ENCODE peak calls at places on chromosome 17, in four cellular contexts. N is mammary epithelial cell, O is astrocyte, X is fibroblast of lung. W is an unnamed sample.

GRCh38 chr17:66405836-66406679 is 103.6 kb downstream of the PRKCA start:
- DNase-seq in N (no peak), O (no peak), X (peak), W (no peak)

GRCh38 chr17:61402978-61403845 is 3.6 kb downstream of the TBX2 start:
- DNase-seq in N (no peak), O (no peak), X (peak), W (no peak)

GRCh38 chr17:74410001-74410443 is 21.9 kb upstream of the GPRC5C start:
- DNase-seq in N (no peak), O (no peak), X (no peak), W (no peak)

GRCh38 chr17:82242977-82243647 is 14.3 kb downstream of the SLC16A3 start:
- DNase-seq in N (peak), O (peak), X (peak), W (peak)

GRCh38 chr17:66386789-66387351 is 84.5 kb downstream of the PRKCA start:
- DNase-seq in N (peak), O (peak), X (no peak), W (no peak)

GRCh38 chr17:79627766-79628690 is 17.2 kb upstream of the RBFOX3 start:
- DNase-seq in N (no peak), O (no peak), X (no peak), W (no peak)

GRCh38 chr17:82356845-82357355 is 2.1 kb upstream of the TEX19 start:
- DNase-seq in N (no peak), O (no peak), X (no peak), W (no peak)

GRCh38 chr17:3770471-3770870 is 30.5 kb downstream of the ITGAE start:
- DNase-seq in N (no peak), O (no peak), X (no peak), W (no peak)

GRCh38 chr17:12584727-12585126 is 81.0 kb upstream of the MYOCD start:
- DNase-seq in N (no peak), O (no peak), X (no peak), W (no peak)

GRCh38 chr17:80608326-80608725 is 63.7 kb downstream of the RPTOR start:
- DNase-seq in N (no peak), O (no peak), X (no peak), W (no peak)

GRCh38 chr17:9904277-9905077 is 594 bp downstream of the RCVRN start:
- DNase-seq in N (no peak), O (no peak), X (no peak), W (no peak)

GRCh38 chr17:78653382-78653781 is 76.2 kb upstream of the DNAH17 start:
- DNase-seq in N (peak), O (peak), X (peak), W (peak)

GRCh38 chr17:59513934-59514841 is 51.2 kb upstream of the DHX40 start:
- DNase-seq in N (peak), O (peak), X (peak), W (peak)

GRCh38 chr17:6748617-6749016 is 7.2 kb upstream of the XAF1 start:
- DNase-seq in N (no peak), O (no peak), X (no peak), W (no peak)

GRCh38 chr17:81147701-81148100 is 17.6 kb upstream of the PVALEF start:
- DNase-seq in N (no peak), O (no peak), X (no peak), W (no peak)

GRCh38 chr17:58092797-58093385 is 9.7 kb downstream of the DYNLL2 start:
- DNase-seq in N (peak), O (no peak), X (no peak), W (no peak)

GRCh38 chr17:5078106-5079028 is at the start of gene ZFP3:
- DNase-seq in N (peak), O (peak), X (peak), W (peak)

GRCh38 chr17:78130080-78130438 is 512 bp upstream of the TMC8 start:
- DNase-seq in N (no peak), O (no peak), X (no peak), W (no peak)

GRCh38 chr17:40514013-40514875 is 12.8 kb upstream of the TNS4 start:
- DNase-seq in N (no peak), O (no peak), X (no peak), W (no peak)

GRCh38 chr17:57387575-57387974 is 131.3 kb downstream of the MSI2 start:
- DNase-seq in N (no peak), O (no peak), X (no peak), W (no peak)

GRCh38 chr17:45394913-45395568 is 37.6 kb downstream of the ARHGAP27 start:
- DNase-seq in N (peak), O (peak), X (peak), W (peak)

GRCh38 chr17:2202996-2203575 is 100.5 kb downstream of the SMG6 start:
- DNase-seq in N (no peak), O (no peak), X (no peak), W (no peak)

GRCh38 chr17:57755479-57756070 is 10.5 kb upstream of the CCDC182 start:
- DNase-seq in N (no peak), O (no peak), X (no peak), W (no peak)

GRCh38 chr17:69357701-69358100 is 30.8 kb upstream of the ABCA5 start:
- DNase-seq in N (peak), O (no peak), X (peak), W (no peak)

GRCh38 chr17:65583921-65584603 is 22.6 kb upstream of the AXIN2 start:
- DNase-seq in N (no peak), O (no peak), X (no peak), W (no peak)

GRCh38 chr17:27533874-27534815 is 77.9 kb downstream of the KSR1 start:
- DNase-seq in N (peak), O (peak), X (peak), W (peak)

GRCh38 chr17:80018917-80019651 is 16.6 kb downstream of the TBC1D16 start:
- DNase-seq in N (no peak), O (no peak), X (peak), W (peak)

GRCh38 chr17:18960803-18961511 is 9.0 kb downstream of the SLC5A10 start:
- DNase-seq in N (peak), O (no peak), X (peak), W (peak)

GRCh38 chr17:58667934-58668597 is 23.8 kb downstream of the TEX14 start:
- DNase-seq in N (peak), O (no peak), X (no peak), W (peak)

DNA sequence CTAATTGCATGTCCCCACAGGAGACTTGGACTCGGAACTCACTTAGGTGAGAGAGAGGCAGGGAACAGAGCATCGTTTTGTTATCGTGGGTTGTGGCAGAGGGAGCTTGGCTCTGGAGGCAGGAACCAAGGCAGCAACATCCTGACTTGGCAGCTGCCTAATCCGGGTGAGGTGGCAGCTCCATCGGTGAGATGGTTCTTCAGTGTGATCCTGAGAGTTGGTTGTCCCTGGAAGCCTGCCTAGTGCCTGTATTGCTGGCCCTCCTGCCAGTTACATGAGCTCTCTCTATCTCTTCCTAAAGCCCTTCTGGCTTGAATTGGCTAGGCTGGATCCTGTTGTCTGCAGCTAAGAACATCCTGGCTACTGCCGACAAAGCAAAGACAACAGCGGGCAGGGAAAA is 19.9 kb upstream of the SEC14L1 start:
- DNase-seq in N (no peak), O (no peak), X (no peak), W (peak)
- H2AFZ ChIP-seq in N (peak), O (peak), X (no peak), W (peak)

GRCh38 chr17:42088736-42089135 is 9.5 kb downstream of the ZNF385C start:
- DNase-seq in N (no peak), O (no peak), X (no peak), W (no peak)
- H2AFZ ChIP-seq in N (peak), O (no peak), X (no peak), W (no peak)

GRCh38 chr17:44333371-44333770 is 8.7 kb upstream of the SLC25A39 start:
- DNase-seq in N (no peak), O (no peak), X (no peak), W (no peak)

GRCh38 chr17:44331249-44331760 is 6.7 kb upstream of the SLC25A39 start:
- DNase-seq in N (peak), O (peak), X (peak), W (peak)

GRCh38 chr17:44335515-44336356 is 9.4 kb upstream of the GRN start:
- DNase-seq in N (no peak), O (no peak), X (no peak), W (no peak)

DNA sequence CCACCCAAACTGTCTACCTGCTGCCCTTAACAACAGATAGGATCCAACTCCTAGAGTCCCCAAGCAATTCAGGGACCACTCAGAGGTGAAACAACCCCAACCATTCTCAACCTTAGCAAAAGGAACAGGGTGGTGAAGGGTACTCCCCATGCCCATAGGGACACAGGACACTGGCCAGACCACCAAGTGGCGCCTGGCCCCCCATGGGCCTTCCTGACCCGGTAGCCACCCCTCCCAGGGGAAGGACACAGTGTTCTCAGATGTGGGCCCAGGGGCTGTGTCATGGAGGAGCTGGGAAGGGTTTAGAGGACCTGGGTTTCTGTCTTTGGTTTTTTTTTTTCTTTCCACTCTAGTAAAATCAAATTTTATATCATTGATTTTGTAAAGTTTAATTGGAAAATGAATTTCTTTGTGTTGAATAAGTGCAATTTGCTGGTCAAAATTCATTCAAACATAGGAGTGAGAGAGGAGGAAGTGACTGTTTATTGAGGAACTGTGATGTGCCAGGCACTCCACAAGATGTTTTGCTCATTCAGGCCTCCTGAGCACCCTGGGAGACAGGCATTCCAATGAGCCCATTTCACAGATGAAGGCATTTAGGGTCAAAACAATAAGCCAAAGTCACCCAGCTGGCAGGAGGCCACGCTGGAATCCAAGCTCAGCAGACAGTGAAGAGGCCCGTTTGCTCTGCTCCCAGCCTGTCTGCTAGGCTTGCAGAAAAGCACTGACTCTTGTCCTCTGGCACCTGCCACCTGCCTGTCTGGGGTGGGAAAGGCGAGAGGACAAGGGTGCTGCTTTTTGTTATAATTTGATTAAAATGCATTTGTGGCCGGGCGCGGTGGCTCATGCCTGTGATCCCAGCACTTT is 9.9 kb upstream of the SLC25A39 start:
- DNase-seq in N (no peak), O (no peak), X (no peak), W (no peak)
- H2AFZ ChIP-seq in N (no peak), O (no peak), X (no peak), W (no peak)

GRCh38 chr17:39222151-39222550 is 3.6 kb downstream of the STAC2 start:
- DNase-seq in N (no peak), O (no peak), X (no peak), W (no peak)

GRCh38 chr17:39217734-39218369 is 7.9 kb downstream of the STAC2 start:
- DNase-seq in N (no peak), O (no peak), X (no peak), W (no peak)

GRCh38 chr17:39221572-39221971 is 4.2 kb downstream of the STAC2 start:
- DNase-seq in N (no peak), O (no peak), X (no peak), W (no peak)

GRCh38 chr17:39219647-39220154 is 6.0 kb downstream of the STAC2 start:
- DNase-seq in N (no peak), O (no peak), X (no peak), W (no peak)

DNA sequence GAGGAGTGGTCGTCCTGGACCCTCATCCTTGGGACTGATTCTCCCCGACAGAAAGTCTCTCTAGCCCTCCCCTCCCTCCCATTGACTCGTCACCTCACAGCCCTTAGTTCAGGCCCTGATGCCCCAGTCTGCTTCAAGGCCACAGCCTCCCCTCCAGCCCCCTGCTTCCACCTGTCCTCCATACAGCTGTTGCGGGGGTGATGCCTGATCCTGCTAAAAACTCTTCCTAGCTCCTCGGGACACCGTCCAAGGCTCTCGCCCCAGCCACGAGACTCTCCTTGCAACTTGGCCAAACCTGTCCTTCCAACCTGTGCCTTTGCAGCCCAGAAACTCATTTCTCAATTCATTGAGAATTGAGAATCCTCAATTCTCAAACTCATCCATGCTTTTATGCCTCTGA is 6.8 kb downstream of the STAC2 start:
- DNase-seq in N (no peak), O (no peak), X (no peak), W (no peak)
- H2AFZ ChIP-seq in N (no peak), O (no peak), X (no peak), W (no peak)

GRCh38 chr17:72719206-72719581 is 373.3 kb downstream of the SLC39A11 start:
- DNase-seq in N (no peak), O (no peak), X (no peak), W (no peak)
- H2AFZ ChIP-seq in N (no peak), O (peak), X (no peak), W (no peak)

DNA sequence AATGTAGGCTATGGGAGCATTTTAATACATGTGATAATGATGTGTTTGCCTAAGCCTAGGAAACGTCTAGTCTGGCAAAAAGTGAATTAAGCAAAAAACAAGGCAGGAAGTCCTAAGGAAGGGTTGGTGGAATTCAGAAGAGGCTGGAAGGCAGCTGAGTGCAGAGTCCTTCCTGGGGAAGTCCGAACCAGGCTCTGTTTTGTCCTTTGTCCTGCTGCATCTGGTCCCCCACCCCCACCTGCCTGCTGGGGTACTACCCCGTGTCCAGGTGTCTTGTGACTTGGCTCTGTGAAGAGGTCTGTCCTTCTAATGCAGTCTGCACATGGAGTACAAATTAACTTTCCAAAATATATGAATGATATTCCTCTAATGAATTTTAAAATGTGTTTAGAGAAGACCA is 1.6 kb upstream of the MYH10 start:
- DNase-seq in N (no peak), O (no peak), X (no peak), W (no peak)
- H2AFZ ChIP-seq in N (no peak), O (no peak), X (no peak), W (no peak)

DNA sequence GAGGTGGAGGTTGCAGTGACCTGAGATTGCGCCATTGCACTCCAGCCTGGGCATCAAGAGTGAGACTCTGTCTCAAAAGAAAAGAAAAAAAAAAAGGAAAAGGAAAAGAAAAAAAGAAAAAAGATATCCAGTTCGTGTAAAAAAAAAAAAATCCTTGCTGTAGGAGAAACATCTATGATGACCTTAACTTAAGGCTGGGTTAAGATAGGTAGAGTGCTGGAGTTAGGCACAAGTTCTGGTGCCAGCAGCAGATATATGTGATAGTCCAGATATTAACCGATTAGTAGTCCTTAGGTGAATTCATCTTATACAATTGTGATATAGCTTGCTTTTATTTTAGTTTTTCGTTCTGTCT is 17.2 kb downstream of the PSMD11 start:
- DNase-seq in N (no peak), O (no peak), X (no peak), W (no peak)
- H2AFZ ChIP-seq in N (no peak), O (no peak), X (no peak), W (no peak)

GRCh38 chr17:49450735-49451134 is 36.1 kb upstream of the PHB1 start:
- DNase-seq in N (peak), O (peak), X (no peak), W (peak)
- H2AFZ ChIP-seq in N (peak), O (peak), X (no peak), W (peak)

DNA sequence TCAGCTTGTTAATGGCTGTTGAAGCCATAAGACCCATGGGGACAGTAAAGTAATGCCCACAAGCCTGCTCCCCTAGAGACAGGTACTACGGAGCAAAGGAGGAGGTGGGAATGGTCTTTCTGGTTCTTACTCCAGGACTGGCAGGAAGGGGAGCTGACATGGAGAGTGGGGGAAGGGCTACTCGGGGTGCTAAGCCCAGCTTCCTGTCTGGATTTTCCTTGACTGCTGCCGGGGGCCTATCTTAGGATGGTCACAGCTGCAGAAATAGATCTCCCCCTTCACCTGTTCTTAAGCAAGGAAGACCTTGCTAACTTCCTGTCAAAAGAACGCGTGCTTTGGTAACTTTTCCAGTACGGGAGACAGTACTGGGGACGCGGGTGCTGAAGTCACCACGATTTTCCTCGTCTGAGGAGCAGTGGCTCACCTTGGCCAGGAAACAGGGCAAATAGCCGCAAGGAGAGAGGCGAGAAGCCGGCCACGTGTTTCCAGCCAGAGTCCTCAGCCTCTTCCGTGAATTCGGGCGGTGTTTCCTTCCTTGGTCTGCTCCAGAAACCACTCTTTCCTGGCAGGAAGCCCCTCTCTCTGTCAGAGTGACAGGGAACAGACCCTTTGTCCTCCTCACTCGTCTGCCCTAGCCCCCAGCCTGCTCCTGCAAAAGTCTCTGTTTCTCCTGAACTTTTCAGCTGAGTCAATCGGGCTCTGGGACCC is 656 bp upstream of the PRR29 start:
- DNase-seq in N (no peak), O (no peak), X (no peak), W (peak)
- H2AFZ ChIP-seq in N (peak), O (peak), X (no peak), W (peak)

W was measured in GM23248.